ENCODE peak calls at places on chromosomes 7 and 10, in five cellular contexts. I is Peyer's patch; O is CD8-positive, alpha-beta T cell; E is hepatocyte; J is mucosa of descending colon. P is an unnamed sample.

GRCh38 chr7:106038916-106039315 is 73.2 kb downstream of the SYPL1 start:
- DNase-seq in E (no peak), I (no peak), J (no peak), O (no peak), P (no peak)

GRCh38 chr7:7416031-7416968 is 119.4 kb downstream of the COL28A1 start:
- DNase-seq in I (peak; percentile 66), J (peak; percentile 56), E (peak; percentile 74), O (no peak), P (no peak)

GRCh38 chr10:99304027-99304856 is 24.9 kb upstream of the CNNM1 start:
- DNase-seq in O (no peak), I (no peak), E (peak; percentile 47), J (no peak), P (no peak)

GRCh38 chr10:89954787-89955566 is 253.6 kb downstream of the KIF20B start:
- DNase-seq in O (no peak), J (no peak), I (no peak), E (no peak), P (no peak)

GRCh38 chr7:30646154-30646553 is 36.1 kb downstream of the CRHR2 start:
- DNase-seq in O (no peak), I (no peak), J (no peak), E (no peak), P (no peak)

GRCh38 chr7:107170051-107170661 is 1.4 kb downstream of the HBP1 start:
- DNase-seq in E (no peak), O (no peak), I (no peak), J (no peak), P (no peak)

GRCh38 chr7:121420976-121421375 is 24.9 kb upstream of the FAM3C start:
- DNase-seq in J (no peak), I (peak; percentile 49), E (peak; percentile 62), O (no peak), P (no peak)

GRCh38 chr10:21355591-21356011 is 169.9 kb downstream of the SKIDA1 start:
- DNase-seq in J (no peak), I (no peak), O (no peak), E (no peak), P (no peak)

GRCh38 chr10:112732277-112732891 is 217.7 kb upstream of the TCF7L2 start:
- DNase-seq in J (no peak), O (no peak), I (no peak), E (no peak), P (no peak)

GRCh38 chr7:85019778-85020177 is 167.1 kb downstream of the SEMA3D start:
- DNase-seq in J (no peak), O (no peak), E (no peak), I (no peak), P (no peak)

GRCh38 chr7:85019176-85019575 is 167.7 kb downstream of the SEMA3D start:
- DNase-seq in E (no peak), O (no peak), I (no peak), J (no peak), P (no peak)

GRCh38 chr7:85010306-85010705 is 176.6 kb downstream of the SEMA3D start:
- DNase-seq in O (no peak), J (no peak), I (no peak), E (no peak), P (no peak)

GRCh38 chr7:85018498-85018897 is 168.4 kb downstream of the SEMA3D start:
- DNase-seq in I (no peak), J (no peak), O (no peak), E (no peak), P (no peak)

DNA sequence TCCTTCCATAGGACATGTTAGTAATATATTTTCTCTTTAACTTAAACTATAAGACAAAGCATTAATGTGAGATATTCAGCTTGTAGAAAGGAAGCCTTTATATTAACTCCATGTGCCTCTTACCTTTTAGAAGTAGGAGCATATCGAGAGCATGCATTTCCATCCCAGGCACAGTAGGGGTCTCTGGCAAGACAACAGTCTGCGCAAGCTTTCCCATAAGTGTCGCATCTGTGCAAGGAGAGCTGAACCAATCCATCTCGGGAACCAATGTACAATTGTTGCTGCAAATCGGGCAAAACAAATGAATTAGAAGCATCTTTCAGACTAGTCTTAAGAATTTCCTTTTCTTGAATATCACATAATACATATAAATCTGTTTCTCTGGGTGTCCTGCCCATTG is 171.9 kb downstream of the SEMA3D start:
- DNase-seq in O (no peak), I (no peak), J (no peak), E (no peak), P (no peak)
- TF ChIP-seq CTCF in O (no peak), I (no peak), J (no peak), E (no peak), P (no peak)

GRCh38 chr10:133021963-133022783 is 65.6 kb upstream of the ADGRA1 start:
- DNase-seq in E (no peak), J (no peak), O (no peak), I (no peak), P (no peak)

GRCh38 chr10:133022784-133023115 is 65.0 kb upstream of the ADGRA1 start:
- DNase-seq in O (no peak), I (no peak), E (no peak), J (no peak), P (no peak)

GRCh38 chr10:133020193-133020817 is 67.4 kb upstream of the ADGRA1 start:
- DNase-seq in J (no peak), E (no peak), O (no peak), I (no peak), P (no peak)

GRCh38 chr10:133019651-133020050 is 68.1 kb upstream of the ADGRA1 start:
- DNase-seq in J (no peak), E (no peak), I (no peak), O (no peak), P (no peak)

DNA sequence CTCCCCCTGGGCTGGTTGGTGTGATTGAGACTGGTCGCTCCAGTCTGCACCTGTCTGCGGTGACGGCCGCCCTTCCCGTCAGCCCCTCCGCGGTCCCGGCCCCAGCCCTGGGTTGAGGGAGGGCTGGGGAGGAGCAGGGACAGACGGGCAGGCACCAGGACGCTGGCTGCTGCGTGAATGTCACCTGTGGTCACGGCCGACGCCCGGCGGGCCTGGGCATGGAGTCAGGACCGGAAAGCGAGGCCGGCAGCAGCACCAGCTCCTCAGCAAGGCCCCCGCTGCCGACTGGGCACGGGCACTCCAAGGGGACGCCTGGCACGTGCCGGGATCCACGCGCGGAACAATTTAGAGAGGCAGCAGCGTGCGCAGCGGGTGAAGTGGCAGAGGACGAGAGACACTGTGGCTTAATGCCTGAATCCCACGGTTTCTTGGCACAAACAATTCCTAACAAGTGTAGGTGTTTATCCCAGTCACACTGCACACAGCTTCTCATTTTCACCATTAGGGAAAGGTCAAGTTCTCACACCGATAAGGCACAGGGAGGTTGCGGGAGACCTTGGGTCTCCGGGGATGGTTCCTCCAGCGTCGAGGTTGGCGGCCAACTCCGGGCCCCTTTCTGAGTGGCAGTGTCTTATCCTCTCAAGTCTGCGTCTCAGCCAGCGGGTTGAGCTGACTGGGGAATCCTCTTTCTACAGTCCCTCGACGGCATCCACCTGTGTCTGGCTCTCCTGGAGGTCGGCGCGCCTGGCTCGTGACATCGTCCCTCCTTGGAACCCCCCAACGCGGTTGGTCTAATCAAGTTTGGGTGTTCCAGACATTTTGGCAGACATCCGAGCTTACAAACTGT is 66.4 kb upstream of the ADGRA1 start:
- DNase-seq in O (no peak), J (no peak), E (no peak), I (no peak), P (no peak)
- TF ChIP-seq CTCF in O (no peak), J (no peak), E (no peak), I (no peak), P (no peak)

GRCh38 chr10:96493254-96493653 is 20.5 kb downstream of the TLL2 start:
- DNase-seq in I (no peak), O (no peak), E (no peak), J (no peak), P (no peak)

GRCh38 chr10:96493871-96494525 is 19.7 kb downstream of the TLL2 start:
- DNase-seq in J (no peak), O (no peak), I (no peak), E (no peak), P (no peak)

GRCh38 chr10:96495544-96495943 is 18.2 kb downstream of the TLL2 start:
- DNase-seq in J (no peak), I (no peak), E (no peak), O (no peak), P (no peak)

GRCh38 chr10:96488161-96488935 is 25.4 kb downstream of the TLL2 start:
- DNase-seq in I (no peak), O (no peak), E (no peak), J (no peak), P (no peak)

GRCh38 chr10:96491303-96491702 is 22.4 kb downstream of the TLL2 start:
- DNase-seq in I (peak; percentile 35), E (no peak), O (no peak), J (no peak), P (no peak)
- TF ChIP-seq CTCF in I (no peak), E (peak; percentile 36), O (no peak), J (no peak), P (no peak)

GRCh38 chr10:91603931-91604331 is 28.9 kb downstream of the PPP1R3C start:
- DNase-seq in E (peak; percentile 25), I (no peak), O (no peak), J (no peak), P (no peak)

GRCh38 chr10:91605968-91606367 is 26.9 kb downstream of the PPP1R3C start:
- DNase-seq in E (no peak), I (no peak), J (no peak), O (no peak), P (no peak)

GRCh38 chr10:91603173-91603572 is 29.7 kb downstream of the PPP1R3C start:
- DNase-seq in J (no peak), E (no peak), O (no peak), I (no peak), P (no peak)

GRCh38 chr10:91604936-91605534 is 27.8 kb downstream of the PPP1R3C start:
- DNase-seq in O (no peak), E (no peak), J (no peak), I (no peak), P (no peak)

GRCh38 chr10:91604462-91604935 is 28.4 kb downstream of the PPP1R3C start:
- DNase-seq in E (no peak), I (no peak), J (no peak), O (no peak), P (no peak)
- TF ChIP-seq CTCF in E (no peak), I (no peak), J (no peak), O (no peak), P (no peak)

GRCh38 chr7:110131344-110131743 is 959.6 kb upstream of the LRRN3 start:
- DNase-seq in O (no peak), J (no peak), I (no peak), E (no peak), P (no peak)

GRCh38 chr7:110129159-110129558 is 961.8 kb upstream of the LRRN3 start:
- DNase-seq in J (no peak), O (no peak), I (no peak), E (no peak), P (no peak)

DNA sequence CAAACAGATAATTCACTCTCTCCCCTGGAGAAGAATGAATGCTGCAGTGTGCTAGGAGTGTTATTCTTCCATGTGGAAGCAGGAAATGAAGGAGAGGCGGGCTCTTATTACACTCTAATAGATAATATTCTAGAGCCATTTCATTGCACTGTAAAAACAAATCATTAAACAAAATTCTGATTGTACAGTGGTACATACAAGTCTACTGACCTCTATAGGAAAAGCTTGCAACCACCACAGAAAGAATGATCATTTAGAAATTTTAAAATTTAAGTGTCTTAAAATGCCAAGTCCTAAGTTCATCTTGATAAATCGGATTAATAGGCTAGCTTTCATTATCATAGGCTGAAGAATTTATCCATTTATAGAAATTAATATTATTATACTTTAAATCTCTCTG is 960.3 kb upstream of the LRRN3 start:
- DNase-seq in J (no peak), I (no peak), E (no peak), O (no peak), P (no peak)
- TF ChIP-seq CTCF in J (no peak), I (no peak), E (peak; percentile 50), O (no peak), P (no peak)

GRCh38 chr7:102450242-102450641 is 14.4 kb downstream of the ALKBH4 start:
- DNase-seq in O (peak; percentile 31), I (peak; percentile 73), E (no peak), J (no peak), P (peak; percentile 46)
- TF ChIP-seq CTCF in O (peak; percentile 54), I (peak; percentile 50), E (no peak), J (no peak), P (no peak)

P was measured in activated B cell treated with CpG ODN at 0.5 μM for 24 hours.